ENCODE peak calls at places on chromosomes 1 and 21, in eight cellular contexts. U, W, A, I, F, G, S and C are unnamed samples.

GRCh38 chr1:24948072-24948827 is 18.2 kb upstream of the RUNX3 start:
- ATAC-seq in I (peak; percentile 6), G (no peak), A (no peak), W (no peak), U (peak; percentile 5), F (peak; percentile 54), S (no peak), C (no peak)

GRCh38 chr21:38822754-38823374 is 17.1 kb downstream of the ETS2 start:
- ATAC-seq in U (no peak), G (no peak), A (no peak), I (no peak), F (no peak), S (no peak), W (no peak), C (no peak)

GRCh38 chr1:17045140-17045539 is 8.7 kb downstream of the SDHB start:
- ATAC-seq in U (no peak), A (no peak), G (no peak), S (no peak), W (no peak), I (no peak), F (peak; percentile 66), C (peak; percentile 63)

GRCh38 chr1:85115933-85116332 is 67.6 kb upstream of the MCOLN3 start:
- ATAC-seq in G (no peak), F (no peak), U (no peak), S (no peak), W (no peak), A (no peak), I (no peak), C (no peak)

GRCh38 chr1:175126347-175126746 is 58.7 kb downstream of the TNN start:
- ATAC-seq in U (no peak), S (no peak), G (no peak), W (no peak), A (no peak), F (no peak), I (no peak), C (no peak)

GRCh38 chr1:15788624-15789301 is 18.7 kb downstream of the UQCRHL start:
- ATAC-seq in A (peak; percentile 35), W (peak; percentile 11), I (no peak), F (no peak), U (peak; percentile 34), S (no peak), G (no peak), C (no peak)

GRCh38 chr1:17340358-17340757 is 31.6 kb upstream of the PADI6 start:
- ATAC-seq in W (peak; percentile 24), I (no peak), F (no peak), G (peak; percentile 26), A (peak; percentile 39), S (no peak), U (no peak), C (no peak)

GRCh38 chr1:61277129-61277801 is 194.9 kb downstream of the NFIA start:
- ATAC-seq in G (no peak), S (peak; percentile 54), F (no peak), I (no peak), U (no peak), A (no peak), W (no peak), C (peak; percentile 27)

GRCh38 chr21:44326716-44327602 is 12.2 kb downstream of the CFAP410 start:
- ATAC-seq in F (no peak), W (no peak), S (no peak), U (no peak), I (no peak), A (no peak), G (no peak), C (no peak)

GRCh38 chr1:241336335-241336734 is 20.7 kb downstream of the RGS7 start:
- ATAC-seq in U (no peak), A (no peak), G (no peak), I (no peak), S (no peak), W (no peak), F (no peak), C (no peak)

GRCh38 chr1:29162476-29163138 is 19.1 kb downstream of the SRSF4 start:
- ATAC-seq in U (no peak), A (no peak), F (no peak), S (no peak), W (peak; percentile 18), I (no peak), G (no peak), C (peak; percentile 66)

GRCh38 chr1:34905098-34905459 is 24.4 kb downstream of the DLGAP3 start:
- ATAC-seq in S (no peak), A (peak; percentile 23), I (no peak), F (no peak), G (no peak), W (no peak), U (no peak), C (no peak)

GRCh38 chr1:188782220-188782841 is 1695.3 kb downstream of the BRINP3 start:
- ATAC-seq in S (peak; percentile 98), A (peak; percentile 100), U (peak; percentile 99), G (peak; percentile 93), W (peak; percentile 67), I (peak; percentile 100), F (peak; percentile 69), C (no peak)

GRCh38 chr1:204841798-204842197 is 28.9 kb upstream of the NFASC start:
- ATAC-seq in I (no peak), W (no peak), F (no peak), S (no peak), U (no peak), G (no peak), A (no peak), C (no peak)

GRCh38 chr1:1975535-1975934 is 28.1 kb downstream of the CFAP74 start:
- ATAC-seq in S (no peak), A (no peak), I (no peak), G (no peak), W (no peak), U (no peak), F (no peak), C (no peak)

GRCh38 chr21:29238052-29238966 is 60.4 kb upstream of the BACH1 start:
- ATAC-seq in W (no peak), U (no peak), G (no peak), S (no peak), F (no peak), A (no peak), I (no peak), C (peak; percentile 51)

GRCh38 chr1:205449750-205450443 is 5.9 kb downstream of the BLACAT1 start:
- ATAC-seq in F (peak; percentile 90), W (peak; percentile 87), G (peak; percentile 79), A (peak; percentile 84), I (peak; percentile 88), S (peak; percentile 11), U (peak; percentile 89), C (no peak)

GRCh38 chr21:46180778-46181391 is 3.4 kb downstream of the SPATC1L start:
- ATAC-seq in I (no peak), S (no peak), W (peak; percentile 1), G (peak; percentile 19), F (no peak), U (no peak), A (no peak), C (no peak)

GRCh38 chr21:46181953-46182547 is 2.2 kb downstream of the SPATC1L start:
- ATAC-seq in W (no peak), U (no peak), A (no peak), F (peak; percentile 9), G (peak; percentile 27), S (no peak), I (peak; percentile 1), C (no peak)

GRCh38 chr21:46183910-46184624 is at the start of gene SPATC1L:
- ATAC-seq in G (no peak), A (no peak), F (peak; percentile 64), U (peak; percentile 93), W (peak; percentile 79), I (peak; percentile 66), S (peak; percentile 73), C (peak; percentile 70)

GRCh38 chr21:46181436-46181835 is 2.8 kb downstream of the SPATC1L start:
- ATAC-seq in I (peak; percentile 3), U (no peak), A (no peak), W (no peak), F (no peak), G (no peak), S (no peak), C (no peak)

GRCh38 chr21:46182548-46183336 is 1.5 kb downstream of the SPATC1L start:
- ATAC-seq in U (no peak), A (no peak), S (peak; percentile 2), W (peak; percentile 3), F (peak; percentile 2), I (peak; percentile 10), G (no peak), C (no peak)
- TF ChIP-seq POLR2AphosphoS5 in U (no peak), A (no peak), S (no peak), W (no peak), F (no peak), I (no peak), G (no peak), C (no peak)

DNA sequence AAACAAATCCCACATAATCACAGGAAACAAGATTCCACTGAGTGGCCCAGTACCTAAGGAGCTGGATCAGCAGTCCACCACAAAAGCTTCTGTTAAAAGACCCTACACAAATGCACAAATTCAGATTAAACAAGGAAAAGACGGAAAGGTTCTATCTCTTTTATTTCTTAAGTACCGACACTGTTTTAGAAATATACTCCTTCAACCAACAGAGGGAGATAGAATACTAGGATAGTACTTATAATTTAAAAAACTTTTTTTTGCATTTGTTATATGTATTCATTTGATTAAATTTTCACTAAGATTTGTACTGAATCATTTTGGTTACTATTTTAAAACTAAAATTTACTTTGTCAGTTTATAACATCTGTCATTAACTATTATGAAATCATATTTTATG is 12.5 kb downstream of the CDC7 start:
- ATAC-seq in W (no peak), I (no peak), A (no peak), G (no peak), U (no peak), S (no peak), F (no peak), C (no peak)
- TF ChIP-seq CTCF in W (peak; percentile 10), I (no peak), A (no peak), G (peak; percentile 35), U (no peak), S (no peak), F (peak; percentile 34), C (peak; percentile 67)

GRCh38 chr1:91829293-91830153 is 56.4 kb downstream of the TGFBR3 start:
- ATAC-seq in A (no peak), G (no peak), F (no peak), U (peak; percentile 47), I (no peak), S (no peak), W (no peak), C (no peak)

GRCh38 chr1:91831132-91831930 is 54.6 kb downstream of the TGFBR3 start:
- ATAC-seq in F (no peak), G (no peak), W (no peak), U (no peak), I (no peak), A (no peak), S (no peak), C (no peak)

GRCh38 chr1:91828007-91828321 is 58.0 kb downstream of the TGFBR3 start:
- ATAC-seq in I (no peak), A (no peak), F (no peak), W (peak; percentile 61), G (peak; percentile 58), U (peak; percentile 59), S (no peak), C (no peak)

GRCh38 chr1:91828583-91829281 is 57.2 kb downstream of the TGFBR3 start:
- ATAC-seq in G (peak; percentile 44), A (no peak), W (peak; percentile 32), I (no peak), S (no peak), U (no peak), F (no peak), C (no peak)

GRCh38 chr1:91830242-91831131 is 55.5 kb downstream of the TGFBR3 start:
- ATAC-seq in W (no peak), I (peak; percentile 42), G (peak; percentile 65), A (peak; percentile 22), U (peak; percentile 55), S (no peak), F (peak; percentile 73), C (peak; percentile 77)
- TF ChIP-seq POLR2AphosphoS5 in W (no peak), I (no peak), G (no peak), A (no peak), U (no peak), S (no peak), F (peak; percentile 58), C (peak; percentile 85)

GRCh38 chr21:37028579-37028978 is 22.1 kb downstream of the RIPPLY3 start:
- ATAC-seq in U (no peak), F (no peak), A (no peak), S (no peak), I (no peak), W (no peak), G (no peak), C (no peak)
- TF ChIP-seq CTCF in U (no peak), F (no peak), A (no peak), S (no peak), I (no peak), W (no peak), G (no peak), C (no peak)